ENCODE peak calls at places on chromosomes 4 and X, in six cellular contexts. One of them, this sample, is unnamed.
A peak's percentile ranks its signal among the peaks of the same experiment; 100 is the strongest.

GRCh38 chr4:3858046-3858730 is 92.0 kb downstream of the ADRA2C start:
- DNase-seq in cardiac muscle cell: no peak
- DNase-seq in AG04450: no peak
- DNase-seq in fibroblast of mammary gland: no peak
- DNase-seq in MCF 10A: no peak
- DNase-seq in GM20000: no peak
- DNase-seq in this sample: no peak

GRCh38 chr4:47122592-47123291 is 91.4 kb downstream of the GABRB1 start:
- DNase-seq in cardiac muscle cell: peak; percentile 85
- DNase-seq in AG04450: peak; percentile 68
- DNase-seq in fibroblast of mammary gland: peak; percentile 72
- DNase-seq in MCF 10A: peak; percentile 86
- DNase-seq in GM20000: peak; percentile 55
- DNase-seq in this sample: peak; percentile 61

GRCh38 chr4:88456757-88457306 is at the start of gene HERC5:
- DNase-seq in cardiac muscle cell: peak; percentile 95
- DNase-seq in AG04450: peak; percentile 23
- DNase-seq in fibroblast of mammary gland: peak; percentile 94
- DNase-seq in MCF 10A: peak; percentile 95
- DNase-seq in GM20000: peak; percentile 98
- DNase-seq in this sample: peak; percentile 97

GRCh38 chr4:76753814-76754213 is 144.1 kb downstream of the SOWAHB start:
- DNase-seq in cardiac muscle cell: peak; percentile 86
- DNase-seq in AG04450: peak; percentile 93
- DNase-seq in fibroblast of mammary gland: peak; percentile 96
- DNase-seq in MCF 10A: peak; percentile 67
- DNase-seq in GM20000: no peak
- DNase-seq in this sample: no peak

GRCh38 chr4:67126115-67126514 is 419.2 kb downstream of the CENPC start:
- DNase-seq in cardiac muscle cell: no peak
- DNase-seq in AG04450: no peak
- DNase-seq in fibroblast of mammary gland: no peak
- DNase-seq in MCF 10A: no peak
- DNase-seq in GM20000: no peak
- DNase-seq in this sample: no peak

GRCh38 chr4:138374947-138375346 is 132.8 kb upstream of the SLC7A11 start:
- DNase-seq in cardiac muscle cell: no peak
- DNase-seq in AG04450: no peak
- DNase-seq in fibroblast of mammary gland: no peak
- DNase-seq in MCF 10A: no peak
- DNase-seq in GM20000: no peak
- DNase-seq in this sample: no peak

GRCh38 chrX:8868070-8868795 is 67.0 kb upstream of the FAM9A start:
- DNase-seq in cardiac muscle cell: peak; percentile 66
- DNase-seq in AG04450: peak; percentile 65
- DNase-seq in fibroblast of mammary gland: peak; percentile 93
- DNase-seq in MCF 10A: peak; percentile 53
- DNase-seq in GM20000: no peak
- DNase-seq in this sample: no peak

GRCh38 chr4:16032871-16033505 is 50.8 kb downstream of the PROM1 start:
- DNase-seq in cardiac muscle cell: no peak
- DNase-seq in AG04450: no peak
- DNase-seq in fibroblast of mammary gland: no peak
- DNase-seq in MCF 10A: no peak
- DNase-seq in GM20000: no peak
- DNase-seq in this sample: no peak

GRCh38 chr4:98970386-98970785 is 25.1 kb upstream of the METAP1 start:
- DNase-seq in cardiac muscle cell: no peak
- DNase-seq in AG04450: no peak
- DNase-seq in fibroblast of mammary gland: no peak
- DNase-seq in MCF 10A: no peak
- DNase-seq in GM20000: no peak
- DNase-seq in this sample: no peak

GRCh38 chrX:69195197-69195596 is 29.9 kb upstream of the PJA1 start:
- DNase-seq in cardiac muscle cell: no peak
- DNase-seq in AG04450: no peak
- DNase-seq in fibroblast of mammary gland: no peak
- DNase-seq in MCF 10A: no peak
- DNase-seq in GM20000: no peak
- DNase-seq in this sample: no peak

GRCh38 chr4:161650812-161651211 is 513.0 kb downstream of the FSTL5 start:
- DNase-seq in cardiac muscle cell: no peak
- DNase-seq in AG04450: no peak
- DNase-seq in fibroblast of mammary gland: no peak
- DNase-seq in MCF 10A: no peak
- DNase-seq in GM20000: no peak
- DNase-seq in this sample: no peak

GRCh38 chrX:64152857-64153256 is 52.7 kb downstream of the AMER1 start:
- DNase-seq in cardiac muscle cell: no peak
- DNase-seq in AG04450: no peak
- DNase-seq in fibroblast of mammary gland: no peak
- DNase-seq in MCF 10A: no peak
- DNase-seq in GM20000: no peak
- DNase-seq in this sample: no peak

GRCh38 chrX:153854702-153855101 is 24.4 kb upstream of the PDZD4 start:
- DNase-seq in cardiac muscle cell: no peak
- DNase-seq in AG04450: no peak
- DNase-seq in fibroblast of mammary gland: no peak
- DNase-seq in MCF 10A: no peak
- DNase-seq in GM20000: no peak
- DNase-seq in this sample: no peak

GRCh38 chr4:185244763-185245162 is 35.4 kb downstream of the SNX25 start:
- DNase-seq in cardiac muscle cell: no peak
- DNase-seq in AG04450: no peak
- DNase-seq in fibroblast of mammary gland: peak; percentile 41
- DNase-seq in MCF 10A: no peak
- DNase-seq in GM20000: no peak
- DNase-seq in this sample: no peak

GRCh38 chr4:24419147-24420034 is 165.0 kb downstream of the DHX15 start:
- DNase-seq in cardiac muscle cell: peak; percentile 78
- DNase-seq in AG04450: peak; percentile 37
- DNase-seq in fibroblast of mammary gland: peak; percentile 73
- DNase-seq in MCF 10A: peak; percentile 85
- DNase-seq in GM20000: peak; percentile 75
- DNase-seq in this sample: peak; percentile 74

GRCh38 chr4:150662686-150663085 is 80.7 kb downstream of the MAB21L2 start:
- DNase-seq in cardiac muscle cell: no peak
- DNase-seq in AG04450: no peak
- DNase-seq in fibroblast of mammary gland: no peak
- DNase-seq in MCF 10A: no peak
- DNase-seq in GM20000: no peak
- DNase-seq in this sample: no peak

GRCh38 chr4:7805533-7806079 is 134.1 kb downstream of the AFAP1 start:
- DNase-seq in cardiac muscle cell: peak; percentile 98
- DNase-seq in AG04450: peak; percentile 85
- DNase-seq in fibroblast of mammary gland: peak; percentile 77
- DNase-seq in MCF 10A: peak; percentile 94
- DNase-seq in GM20000: no peak
- DNase-seq in this sample: no peak

GRCh38 chrX:73850124-73851013 is 287.4 kb downstream of the CHIC1 start:
- DNase-seq in cardiac muscle cell: peak; percentile 34
- DNase-seq in AG04450: no peak
- DNase-seq in fibroblast of mammary gland: peak; percentile 42
- DNase-seq in MCF 10A: peak; percentile 64
- DNase-seq in GM20000: peak; percentile 9
- DNase-seq in this sample: peak; percentile 29

GRCh38 chrX:38820751-38821150 is 19.5 kb downstream of the MID1IP1 start:
- DNase-seq in cardiac muscle cell: no peak
- DNase-seq in AG04450: no peak
- DNase-seq in fibroblast of mammary gland: no peak
- DNase-seq in MCF 10A: no peak
- DNase-seq in GM20000: no peak
- DNase-seq in this sample: no peak

GRCh38 chrX:100895365-100896075 is 21.4 kb upstream of the NOX1 start:
- DNase-seq in cardiac muscle cell: peak; percentile 51
- DNase-seq in AG04450: no peak
- DNase-seq in fibroblast of mammary gland: peak; percentile 51
- DNase-seq in MCF 10A: peak; percentile 62
- DNase-seq in GM20000: peak; percentile 18
- DNase-seq in this sample: no peak

GRCh38 chr4:100581337-100581736 is 63.5 kb upstream of the EMCN start:
- DNase-seq in cardiac muscle cell: no peak
- DNase-seq in AG04450: no peak
- DNase-seq in fibroblast of mammary gland: no peak
- DNase-seq in MCF 10A: peak; percentile 77
- DNase-seq in GM20000: no peak
- DNase-seq in this sample: no peak

GRCh38 chr4:20041838-20042237 is 209.9 kb upstream of the SLIT2 start:
- DNase-seq in cardiac muscle cell: no peak
- DNase-seq in AG04450: no peak
- DNase-seq in fibroblast of mammary gland: no peak
- DNase-seq in MCF 10A: no peak
- DNase-seq in GM20000: no peak
- DNase-seq in this sample: no peak

GRCh38 chrX:45850197-45850774 is 649.6 kb upstream of the DIPK2B start:
- DNase-seq in cardiac muscle cell: no peak
- DNase-seq in AG04450: no peak
- DNase-seq in fibroblast of mammary gland: no peak
- DNase-seq in MCF 10A: peak; percentile 46
- DNase-seq in GM20000: peak; percentile 2
- DNase-seq in this sample: peak; percentile 9

GRCh38 chr4:30720656-30721352 is 635 bp downstream of the PCDH7 start:
- DNase-seq in cardiac muscle cell: peak; percentile 34
- DNase-seq in AG04450: no peak
- DNase-seq in fibroblast of mammary gland: peak; percentile 47
- DNase-seq in MCF 10A: peak; percentile 64
- DNase-seq in GM20000: peak; percentile 37
- DNase-seq in this sample: peak; percentile 20

GRCh38 chr4:38757945-38758344 is 24.8 kb downstream of the TLR10 start:
- DNase-seq in cardiac muscle cell: no peak
- DNase-seq in AG04450: no peak
- DNase-seq in fibroblast of mammary gland: peak; percentile 9
- DNase-seq in MCF 10A: peak; percentile 42
- DNase-seq in GM20000: no peak
- DNase-seq in this sample: no peak

GRCh38 chrX:44306336-44306735 is 37.1 kb downstream of the EFHC2 start:
- DNase-seq in cardiac muscle cell: peak; percentile 8
- DNase-seq in AG04450: peak; percentile 0
- DNase-seq in fibroblast of mammary gland: peak; percentile 19
- DNase-seq in MCF 10A: peak; percentile 84
- DNase-seq in GM20000: no peak
- DNase-seq in this sample: no peak

DNA sequence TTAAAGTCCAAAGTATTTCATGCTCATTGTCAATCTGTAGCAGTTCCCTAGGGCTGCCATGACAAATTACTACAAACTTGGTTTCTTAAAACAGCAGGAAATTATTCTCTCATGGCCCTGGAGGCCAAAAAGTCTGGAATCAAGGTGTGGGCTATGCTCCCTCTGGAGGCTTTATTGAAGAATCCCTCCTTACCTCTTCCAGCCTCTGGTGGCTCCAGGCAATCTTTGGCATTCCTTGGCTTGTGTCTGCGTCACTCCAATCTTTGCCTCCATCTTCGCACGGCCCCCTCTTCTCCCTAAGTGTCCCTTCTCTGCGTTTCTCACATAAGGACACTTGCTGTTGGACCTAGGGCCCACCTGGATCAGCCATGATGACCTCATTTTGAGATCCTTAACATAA is 170.4 kb downstream of the SMIM20 start:
- DNase-seq in cardiac muscle cell: no peak
- DNase-seq in AG04450: no peak
- DNase-seq in fibroblast of mammary gland: no peak
- DNase-seq in MCF 10A: peak; percentile 15
- DNase-seq in GM20000: no peak
- DNase-seq in this sample: no peak
- TF ChIP-seq CTCF in cardiac muscle cell: no peak
- TF ChIP-seq CTCF in AG04450: peak; percentile 8
- TF ChIP-seq CTCF in fibroblast of mammary gland: no peak
- TF ChIP-seq CTCF in MCF 10A: no peak
- TF ChIP-seq CTCF in GM20000: no peak
- TF ChIP-seq CTCF in this sample: no peak

GRCh38 chr4:182808673-182809416 is 108.3 kb downstream of the DCTD start:
- DNase-seq in cardiac muscle cell: no peak
- DNase-seq in AG04450: no peak
- DNase-seq in fibroblast of mammary gland: no peak
- DNase-seq in MCF 10A: peak; percentile 44
- DNase-seq in GM20000: peak; percentile 67
- DNase-seq in this sample: peak; percentile 74

GRCh38 chr4:182807841-182808548 is 109.2 kb downstream of the DCTD start:
- DNase-seq in cardiac muscle cell: no peak
- DNase-seq in AG04450: no peak
- DNase-seq in fibroblast of mammary gland: no peak
- DNase-seq in MCF 10A: no peak
- DNase-seq in GM20000: no peak
- DNase-seq in this sample: no peak

GRCh38 chr4:182807346-182807745 is 109.8 kb downstream of the DCTD start:
- DNase-seq in cardiac muscle cell: no peak
- DNase-seq in AG04450: no peak
- DNase-seq in fibroblast of mammary gland: no peak
- DNase-seq in MCF 10A: no peak
- DNase-seq in GM20000: no peak
- DNase-seq in this sample: no peak

GRCh38 chr4:182810103-182810605 is 107.0 kb downstream of the DCTD start:
- DNase-seq in cardiac muscle cell: no peak
- DNase-seq in AG04450: no peak
- DNase-seq in fibroblast of mammary gland: no peak
- DNase-seq in MCF 10A: no peak
- DNase-seq in GM20000: no peak
- DNase-seq in this sample: no peak

GRCh38 chr4:182809417-182810102 is 107.6 kb downstream of the DCTD start:
- DNase-seq in cardiac muscle cell: no peak
- DNase-seq in AG04450: no peak
- DNase-seq in fibroblast of mammary gland: no peak
- DNase-seq in MCF 10A: no peak
- DNase-seq in GM20000: no peak
- DNase-seq in this sample: peak; percentile 32
- TF ChIP-seq CTCF in cardiac muscle cell: no peak
- TF ChIP-seq CTCF in AG04450: peak; percentile 4
- TF ChIP-seq CTCF in fibroblast of mammary gland: no peak
- TF ChIP-seq CTCF in MCF 10A: no peak
- TF ChIP-seq CTCF in GM20000: no peak
- TF ChIP-seq CTCF in this sample: peak; percentile 45

DNA sequence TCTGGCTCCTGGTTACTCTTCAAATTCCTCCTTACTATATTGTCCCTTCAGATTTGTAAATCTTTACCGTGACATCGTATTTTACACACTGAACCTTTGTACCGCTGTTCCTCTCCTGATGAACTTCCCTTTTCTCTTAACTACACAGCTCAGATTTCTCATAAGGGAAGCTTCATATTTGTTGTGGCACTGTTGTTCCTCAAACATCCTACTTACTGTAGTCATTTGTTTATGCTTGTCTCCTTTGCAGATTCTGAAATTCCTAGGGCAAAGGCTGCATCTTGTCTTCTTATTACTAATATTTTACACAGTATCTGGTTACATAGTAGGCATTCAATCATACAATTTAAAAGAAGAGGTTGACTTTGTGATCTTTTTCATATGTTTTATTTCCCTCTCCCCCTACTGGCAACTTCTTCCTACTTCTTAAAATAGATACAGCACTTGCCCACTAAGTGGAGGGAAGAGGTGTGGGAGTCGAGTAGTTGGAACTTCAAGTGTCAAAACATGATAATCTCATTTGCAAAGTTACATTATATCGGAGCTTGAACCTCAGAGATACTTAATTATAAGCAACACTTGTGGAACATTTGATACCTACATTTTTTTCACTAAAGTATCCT is 50.0 kb downstream of the TET2 start:
- DNase-seq in cardiac muscle cell: no peak
- DNase-seq in AG04450: no peak
- DNase-seq in fibroblast of mammary gland: peak; percentile 25
- DNase-seq in MCF 10A: peak; percentile 30
- DNase-seq in GM20000: no peak
- DNase-seq in this sample: no peak
- TF ChIP-seq CTCF in cardiac muscle cell: peak; percentile 35
- TF ChIP-seq CTCF in AG04450: peak; percentile 53
- TF ChIP-seq CTCF in fibroblast of mammary gland: peak; percentile 33
- TF ChIP-seq CTCF in MCF 10A: no peak
- TF ChIP-seq CTCF in GM20000: no peak
- TF ChIP-seq CTCF in this sample: peak; percentile 4

GRCh38 chr4:22129454-22130075 is 181.0 kb upstream of the KCNIP4 start:
- DNase-seq in cardiac muscle cell: peak; percentile 63
- DNase-seq in AG04450: no peak
- DNase-seq in fibroblast of mammary gland: peak; percentile 65
- DNase-seq in MCF 10A: peak; percentile 66
- DNase-seq in GM20000: peak; percentile 5
- DNase-seq in this sample: no peak
- TF ChIP-seq CTCF in cardiac muscle cell: peak; percentile 72
- TF ChIP-seq CTCF in AG04450: peak; percentile 65
- TF ChIP-seq CTCF in fibroblast of mammary gland: peak; percentile 84
- TF ChIP-seq CTCF in MCF 10A: peak; percentile 54
- TF ChIP-seq CTCF in GM20000: no peak
- TF ChIP-seq CTCF in this sample: peak; percentile 29

This sample was measured in GM13977.